ENCODE peak calls at places on chromosomes 16 and 17, in seven cellular contexts. One of them, this sample, is unnamed.

GRCh38 chr17:49944451-49944850 is 24.5 kb upstream of the DLX4 start:
- DNase-seq in foreskin fibroblast: no peak
- DNase-seq in AG04450: no peak
- DNase-seq in GM06990: no peak
- DNase-seq in mucosa of descending colon: no peak
- DNase-seq in GM13977: no peak
- DNase-seq in progenitor cell of endocrine pancreas: no peak
- DNase-seq in this sample: no peak

GRCh38 chr17:82876602-82877391 is 37.0 kb upstream of the ZNF750 start:
- DNase-seq in foreskin fibroblast: peak
- DNase-seq in AG04450: peak
- DNase-seq in GM06990: no peak
- DNase-seq in mucosa of descending colon: peak
- DNase-seq in GM13977: no peak
- DNase-seq in progenitor cell of endocrine pancreas: peak
- DNase-seq in this sample: no peak

GRCh38 chr16:25635449-25635848 is 56.3 kb upstream of the HS3ST4 start:
- DNase-seq in foreskin fibroblast: no peak
- DNase-seq in AG04450: no peak
- DNase-seq in GM06990: no peak
- DNase-seq in mucosa of descending colon: no peak
- DNase-seq in GM13977: no peak
- DNase-seq in progenitor cell of endocrine pancreas: no peak
- DNase-seq in this sample: no peak

GRCh38 chr17:80265205-80266068 is 4.8 kb downstream of the RNF213 start:
- DNase-seq in foreskin fibroblast: no peak
- DNase-seq in AG04450: no peak
- DNase-seq in GM06990: peak
- DNase-seq in mucosa of descending colon: no peak
- DNase-seq in GM13977: peak
- DNase-seq in progenitor cell of endocrine pancreas: no peak
- DNase-seq in this sample: peak

GRCh38 chr17:32621612-32622312 is 135.0 kb downstream of the CDK5R1 start:
- DNase-seq in foreskin fibroblast: no peak
- DNase-seq in AG04450: no peak
- DNase-seq in GM06990: no peak
- DNase-seq in mucosa of descending colon: no peak
- DNase-seq in GM13977: no peak
- DNase-seq in progenitor cell of endocrine pancreas: no peak
- DNase-seq in this sample: no peak

GRCh38 chr16:80591071-80591935 is 50.5 kb downstream of the DYNLRB2 start:
- DNase-seq in foreskin fibroblast: no peak
- DNase-seq in AG04450: no peak
- DNase-seq in GM06990: peak
- DNase-seq in mucosa of descending colon: no peak
- DNase-seq in GM13977: no peak
- DNase-seq in progenitor cell of endocrine pancreas: no peak
- DNase-seq in this sample: peak

GRCh38 chr16:23254338-23254737 is 47.8 kb upstream of the SCNN1B start:
- DNase-seq in foreskin fibroblast: peak
- DNase-seq in AG04450: no peak
- DNase-seq in GM06990: no peak
- DNase-seq in mucosa of descending colon: no peak
- DNase-seq in GM13977: no peak
- DNase-seq in progenitor cell of endocrine pancreas: no peak
- DNase-seq in this sample: peak

GRCh38 chr16:51267676-51268075 is 116.6 kb upstream of the SALL1 start:
- DNase-seq in foreskin fibroblast: no peak
- DNase-seq in AG04450: no peak
- DNase-seq in GM06990: no peak
- DNase-seq in mucosa of descending colon: no peak
- DNase-seq in GM13977: no peak
- DNase-seq in progenitor cell of endocrine pancreas: no peak
- DNase-seq in this sample: no peak

GRCh38 chr16:66740533-66740932 is 10.9 kb downstream of the DYNC1LI2 start:
- DNase-seq in foreskin fibroblast: no peak
- DNase-seq in AG04450: no peak
- DNase-seq in GM06990: no peak
- DNase-seq in mucosa of descending colon: peak
- DNase-seq in GM13977: no peak
- DNase-seq in progenitor cell of endocrine pancreas: no peak
- DNase-seq in this sample: no peak

GRCh38 chr17:33381201-33381600 is 88.1 kb upstream of the ASIC2 start:
- DNase-seq in foreskin fibroblast: peak
- DNase-seq in AG04450: no peak
- DNase-seq in GM06990: no peak
- DNase-seq in mucosa of descending colon: no peak
- DNase-seq in GM13977: no peak
- DNase-seq in progenitor cell of endocrine pancreas: no peak
- DNase-seq in this sample: no peak

GRCh38 chr17:46876353-46876887 is 25.0 kb downstream of the WNT9B start:
- DNase-seq in foreskin fibroblast: no peak
- DNase-seq in AG04450: no peak
- DNase-seq in GM06990: no peak
- DNase-seq in mucosa of descending colon: peak
- DNase-seq in GM13977: no peak
- DNase-seq in progenitor cell of endocrine pancreas: peak
- DNase-seq in this sample: peak

GRCh38 chr17:29826045-29826692 is 103.9 kb downstream of the SSH2 start:
- DNase-seq in foreskin fibroblast: no peak
- DNase-seq in AG04450: no peak
- DNase-seq in GM06990: no peak
- DNase-seq in mucosa of descending colon: no peak
- DNase-seq in GM13977: no peak
- DNase-seq in progenitor cell of endocrine pancreas: no peak
- DNase-seq in this sample: no peak

DNA sequence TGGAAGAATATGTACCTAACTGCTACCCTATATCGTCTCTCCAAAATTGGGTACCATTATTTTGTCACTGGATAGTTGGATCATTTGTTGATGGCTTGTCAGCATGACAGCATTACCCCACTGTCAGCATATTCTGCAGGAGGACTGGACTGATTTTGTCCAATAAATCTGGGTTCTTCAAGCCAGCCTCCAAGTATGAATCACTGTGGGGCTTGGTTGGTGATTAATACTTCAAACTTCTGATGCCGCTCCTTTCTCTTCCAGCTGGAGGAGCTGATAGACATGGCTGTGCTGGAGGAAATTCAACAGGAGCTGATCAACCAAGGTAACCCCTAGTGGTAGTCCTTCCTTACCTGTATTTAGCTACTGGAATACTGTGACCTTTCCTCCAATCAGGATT is 2.5 kb downstream of the RPAIN start:
- DNase-seq in foreskin fibroblast: peak
- DNase-seq in AG04450: no peak
- DNase-seq in GM06990: no peak
- DNase-seq in mucosa of descending colon: no peak
- DNase-seq in GM13977: no peak
- DNase-seq in progenitor cell of endocrine pancreas: no peak
- DNase-seq in this sample: no peak
- TF ChIP-seq CTCF in foreskin fibroblast: no peak
- TF ChIP-seq CTCF in AG04450: no peak
- TF ChIP-seq CTCF in GM06990: no peak
- TF ChIP-seq CTCF in mucosa of descending colon: no peak
- TF ChIP-seq CTCF in GM13977: no peak
- TF ChIP-seq CTCF in progenitor cell of endocrine pancreas: no peak
- TF ChIP-seq CTCF in this sample: no peak

GRCh38 chr17:59786536-59787319 is 79.3 kb downstream of the VMP1 start:
- DNase-seq in foreskin fibroblast: peak
- DNase-seq in AG04450: peak
- DNase-seq in GM06990: peak
- DNase-seq in mucosa of descending colon: no peak
- DNase-seq in GM13977: peak
- DNase-seq in progenitor cell of endocrine pancreas: no peak
- DNase-seq in this sample: peak
- TF ChIP-seq CTCF in foreskin fibroblast: no peak
- TF ChIP-seq CTCF in AG04450: no peak
- TF ChIP-seq CTCF in GM06990: no peak
- TF ChIP-seq CTCF in mucosa of descending colon: no peak
- TF ChIP-seq CTCF in GM13977: no peak
- TF ChIP-seq CTCF in progenitor cell of endocrine pancreas: no peak
- TF ChIP-seq CTCF in this sample: no peak

GRCh38 chr16:11742536-11743307 is at the start of gene TXNDC11:
- DNase-seq in foreskin fibroblast: peak
- DNase-seq in AG04450: peak
- DNase-seq in GM06990: peak
- DNase-seq in mucosa of descending colon: peak
- DNase-seq in GM13977: peak
- DNase-seq in progenitor cell of endocrine pancreas: peak
- DNase-seq in this sample: peak

GRCh38 chr16:11740567-11740966 is 2.1 kb downstream of the TXNDC11 start:
- DNase-seq in foreskin fibroblast: no peak
- DNase-seq in AG04450: no peak
- DNase-seq in GM06990: no peak
- DNase-seq in mucosa of descending colon: no peak
- DNase-seq in GM13977: no peak
- DNase-seq in progenitor cell of endocrine pancreas: no peak
- DNase-seq in this sample: no peak

GRCh38 chr16:11744075-11744470 is 1.4 kb upstream of the TXNDC11 start:
- DNase-seq in foreskin fibroblast: no peak
- DNase-seq in AG04450: no peak
- DNase-seq in GM06990: no peak
- DNase-seq in mucosa of descending colon: no peak
- DNase-seq in GM13977: no peak
- DNase-seq in progenitor cell of endocrine pancreas: no peak
- DNase-seq in this sample: no peak

GRCh38 chr16:11742041-11742535 is 569 bp downstream of the TXNDC11 start:
- DNase-seq in foreskin fibroblast: no peak
- DNase-seq in AG04450: no peak
- DNase-seq in GM06990: no peak
- DNase-seq in mucosa of descending colon: peak
- DNase-seq in GM13977: peak
- DNase-seq in progenitor cell of endocrine pancreas: no peak
- DNase-seq in this sample: peak

DNA sequence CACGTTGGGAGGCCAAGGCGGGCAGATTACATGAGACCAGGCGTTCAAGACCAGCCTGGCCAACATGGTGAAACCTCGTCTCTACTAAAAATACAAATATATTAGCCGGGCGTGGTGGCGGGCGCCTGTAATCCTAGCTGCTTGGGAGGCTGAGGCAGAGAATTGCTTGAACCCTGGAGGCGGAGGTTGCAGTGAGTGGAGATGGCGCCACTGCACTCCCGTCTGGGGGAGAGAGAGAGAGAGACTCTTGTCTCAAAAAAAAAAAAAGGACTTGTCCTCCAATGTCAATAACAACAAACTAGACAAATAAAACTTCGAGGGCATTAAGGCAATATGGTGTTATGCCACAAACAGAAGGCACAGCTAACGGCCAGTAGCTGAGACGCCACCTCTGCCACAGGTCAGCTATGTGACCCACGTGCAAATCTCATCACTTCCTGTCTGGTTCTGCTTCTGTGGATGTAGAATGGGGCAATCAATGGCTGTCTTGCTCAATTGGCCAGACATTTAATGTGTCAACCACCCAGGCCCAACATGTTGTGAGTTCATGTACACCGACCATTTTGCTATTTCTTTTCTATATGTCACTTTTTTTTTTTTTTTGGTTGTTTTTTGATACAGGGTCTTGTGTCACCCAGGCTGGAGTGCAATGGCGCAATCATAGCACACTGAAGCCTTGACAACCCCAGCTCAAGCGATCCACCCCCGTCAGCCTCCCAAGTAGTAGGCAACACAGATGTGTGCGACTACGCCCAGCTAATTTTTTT is 834 bp upstream of the TXNDC11 start:
- DNase-seq in foreskin fibroblast: peak
- DNase-seq in AG04450: no peak
- DNase-seq in GM06990: peak
- DNase-seq in mucosa of descending colon: no peak
- DNase-seq in GM13977: peak
- DNase-seq in progenitor cell of endocrine pancreas: no peak
- DNase-seq in this sample: peak
- TF ChIP-seq CTCF in foreskin fibroblast: no peak
- TF ChIP-seq CTCF in AG04450: no peak
- TF ChIP-seq CTCF in GM06990: no peak
- TF ChIP-seq CTCF in mucosa of descending colon: no peak
- TF ChIP-seq CTCF in GM13977: no peak
- TF ChIP-seq CTCF in progenitor cell of endocrine pancreas: no peak
- TF ChIP-seq CTCF in this sample: no peak

GRCh38 chr17:16506188-16506587 is 14.2 kb upstream of the LRRC75A start:
- DNase-seq in foreskin fibroblast: no peak
- DNase-seq in AG04450: no peak
- DNase-seq in GM06990: no peak
- DNase-seq in mucosa of descending colon: no peak
- DNase-seq in GM13977: no peak
- DNase-seq in progenitor cell of endocrine pancreas: no peak
- DNase-seq in this sample: no peak
- TF ChIP-seq CTCF in foreskin fibroblast: no peak
- TF ChIP-seq CTCF in AG04450: peak
- TF ChIP-seq CTCF in GM06990: no peak
- TF ChIP-seq CTCF in mucosa of descending colon: no peak
- TF ChIP-seq CTCF in GM13977: no peak
- TF ChIP-seq CTCF in progenitor cell of endocrine pancreas: peak
- TF ChIP-seq CTCF in this sample: no peak

GRCh38 chr17:78432929-78433727 is 54.7 kb downstream of the PGS1 start:
- DNase-seq in foreskin fibroblast: no peak
- DNase-seq in AG04450: no peak
- DNase-seq in GM06990: no peak
- DNase-seq in mucosa of descending colon: no peak
- DNase-seq in GM13977: no peak
- DNase-seq in progenitor cell of endocrine pancreas: no peak
- DNase-seq in this sample: no peak

GRCh38 chr17:78430892-78431691 is 52.6 kb downstream of the PGS1 start:
- DNase-seq in foreskin fibroblast: no peak
- DNase-seq in AG04450: no peak
- DNase-seq in GM06990: no peak
- DNase-seq in mucosa of descending colon: no peak
- DNase-seq in GM13977: no peak
- DNase-seq in progenitor cell of endocrine pancreas: no peak
- DNase-seq in this sample: no peak

GRCh38 chr17:78433780-78434335 is 55.4 kb downstream of the PGS1 start:
- DNase-seq in foreskin fibroblast: no peak
- DNase-seq in AG04450: no peak
- DNase-seq in GM06990: no peak
- DNase-seq in mucosa of descending colon: no peak
- DNase-seq in GM13977: no peak
- DNase-seq in progenitor cell of endocrine pancreas: no peak
- DNase-seq in this sample: no peak

GRCh38 chr17:78431692-78431958 is 53.2 kb downstream of the PGS1 start:
- DNase-seq in foreskin fibroblast: no peak
- DNase-seq in AG04450: no peak
- DNase-seq in GM06990: no peak
- DNase-seq in mucosa of descending colon: no peak
- DNase-seq in GM13977: no peak
- DNase-seq in progenitor cell of endocrine pancreas: no peak
- DNase-seq in this sample: no peak

DNA sequence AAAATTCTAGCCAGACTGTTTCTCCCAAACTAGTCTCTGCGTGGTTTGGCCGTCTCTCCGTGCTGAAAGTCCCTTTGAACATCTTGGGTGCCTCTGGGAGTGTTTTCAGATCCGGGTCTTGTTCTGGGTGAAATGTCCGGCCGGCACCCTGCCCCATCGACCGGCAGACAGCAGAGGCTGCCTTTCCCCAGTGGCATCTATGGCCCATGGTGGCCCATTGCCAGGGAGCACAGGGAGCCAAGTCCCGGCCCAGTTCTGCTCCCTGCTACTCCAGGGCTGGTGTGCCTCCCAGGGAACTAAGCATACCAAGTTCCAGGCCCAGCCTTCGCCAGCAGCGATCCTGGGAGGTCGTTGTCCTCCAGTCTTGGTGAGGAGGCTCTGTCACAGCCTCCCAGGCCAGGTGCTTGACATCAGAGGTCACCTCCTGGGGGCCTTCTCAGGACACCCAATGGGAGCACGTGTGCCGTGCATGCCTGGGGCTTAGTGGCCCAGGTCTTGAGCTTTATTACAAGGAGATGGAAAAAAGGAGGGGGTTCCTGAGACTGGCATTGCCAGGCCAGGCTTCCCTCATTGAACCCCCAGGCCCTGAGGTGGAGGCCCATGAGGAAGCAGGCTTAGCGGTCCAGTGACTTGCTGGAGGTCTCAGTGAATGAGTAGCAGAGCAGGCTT is 53.9 kb downstream of the PGS1 start:
- DNase-seq in foreskin fibroblast: no peak
- DNase-seq in AG04450: no peak
- DNase-seq in GM06990: no peak
- DNase-seq in mucosa of descending colon: no peak
- DNase-seq in GM13977: no peak
- DNase-seq in progenitor cell of endocrine pancreas: no peak
- DNase-seq in this sample: no peak
- TF ChIP-seq CTCF in foreskin fibroblast: no peak
- TF ChIP-seq CTCF in AG04450: no peak
- TF ChIP-seq CTCF in GM06990: no peak
- TF ChIP-seq CTCF in mucosa of descending colon: no peak
- TF ChIP-seq CTCF in GM13977: no peak
- TF ChIP-seq CTCF in progenitor cell of endocrine pancreas: no peak
- TF ChIP-seq CTCF in this sample: no peak

This sample was measured in activated CD8-positive, alpha-beta T cell treated with anti-CD3 and anti-CD28 coated beads for 36 hours.